ENCODE peak calls at places on chromosome 6, in nine cellular contexts. V, G, I, X, P, J, K, A and Y are unnamed samples.

GRCh38 chr6:111184827-111185567 is 97.7 kb downstream of the SLC16A10 start:
- DNase-seq in V (no peak), G (no peak), I (no peak), X (no peak), P (no peak), J (no peak), K (no peak), A (no peak), Y (no peak)

GRCh38 chr6:27472182-27472616 is 706 bp downstream of the ZNF184 start:
- DNase-seq in V (peak), G (peak), I (peak), X (peak), P (peak), J (peak), K (peak), A (peak), Y (peak)

GRCh38 chr6:43706788-43707187 is 19.2 kb upstream of the MRPS18A start:
- DNase-seq in V (no peak), G (no peak), I (peak), X (no peak), P (no peak), J (no peak), K (no peak), A (no peak), Y (no peak)

GRCh38 chr6:106085687-106085983 is 501 bp upstream of the PRDM1 start:
- DNase-seq in V (no peak), G (no peak), I (no peak), X (no peak), P (peak), J (no peak), K (no peak), A (no peak), Y (no peak)

GRCh38 chr6:149271348-149272340 is 45.9 kb upstream of the TAB2 start:
- DNase-seq in V (no peak), G (peak), I (peak), X (peak), P (no peak), J (no peak), K (no peak), A (peak), Y (peak)

GRCh38 chr6:31888281-31889258 is 8.9 kb downstream of the EHMT2 start:
- DNase-seq in V (peak), G (peak), I (no peak), X (peak), P (peak), J (peak), K (no peak), A (peak), Y (peak)

GRCh38 chr6:127367023-127367375 is 23.6 kb upstream of the ECHDC1 start:
- DNase-seq in V (no peak), G (no peak), I (no peak), X (no peak), P (peak), J (no peak), K (no peak), A (no peak), Y (no peak)

GRCh38 chr6:25991785-25992412 is 29.3 kb downstream of the TRIM38 start:
- DNase-seq in V (peak), G (peak), I (peak), X (peak), P (peak), J (peak), K (peak), A (peak), Y (peak)

GRCh38 chr6:36432151-36432633 is 10.5 kb downstream of the PXT1 start:
- DNase-seq in V (no peak), G (no peak), I (no peak), X (no peak), P (peak), J (no peak), K (peak), A (no peak), Y (peak)

GRCh38 chr6:73519943-73520687 is 717 bp downstream of the EEF1A1 start:
- DNase-seq in V (peak), G (peak), I (peak), X (peak), P (peak), J (peak), K (peak), A (peak), Y (peak)

GRCh38 chr6:42411431-42411830 is 40.3 kb downstream of the TRERF1 start:
- DNase-seq in V (no peak), G (no peak), I (no peak), X (no peak), P (no peak), J (no peak), K (no peak), A (no peak), Y (no peak)

GRCh38 chr6:128346569-128346968 is 173.8 kb downstream of the PTPRK start:
- DNase-seq in V (no peak), G (no peak), I (no peak), X (no peak), P (no peak), J (no peak), K (no peak), A (no peak), Y (no peak)

GRCh38 chr6:105646391-105646867 is 243.5 kb upstream of the PREP start:
- DNase-seq in V (no peak), G (peak), I (peak), X (peak), P (no peak), J (no peak), K (no peak), A (peak), Y (peak)

GRCh38 chr6:10690651-10691445 is 3.6 kb downstream of the C6orf52 start:
- DNase-seq in V (no peak), G (no peak), I (no peak), X (no peak), P (peak), J (no peak), K (no peak), A (no peak), Y (no peak)

GRCh38 chr6:10458287-10458686 is 43.4 kb upstream of the TFAP2A start:
- DNase-seq in V (no peak), G (no peak), I (no peak), X (no peak), P (no peak), J (no peak), K (no peak), A (no peak), Y (no peak)

GRCh38 chr6:27091661-27092315 is 155.7 kb upstream of the PRSS16 start:
- DNase-seq in V (no peak), G (peak), I (peak), X (peak), P (peak), J (peak), K (peak), A (no peak), Y (peak)

GRCh38 chr6:134477991-134478635 is 160.2 kb upstream of the SGK1 start:
- DNase-seq in V (no peak), G (no peak), I (peak), X (no peak), P (peak), J (no peak), K (no peak), A (no peak), Y (no peak)

GRCh38 chr6:18465410-18466154 is 78.4 kb downstream of the RNF144B start:
- DNase-seq in V (no peak), G (no peak), I (no peak), X (no peak), P (no peak), J (no peak), K (no peak), A (no peak), Y (no peak)

GRCh38 chr6:111204305-111204704 is 117.0 kb downstream of the SLC16A10 start:
- DNase-seq in V (no peak), G (no peak), I (no peak), X (no peak), P (no peak), J (no peak), K (no peak), A (no peak), Y (no peak)

GRCh38 chr6:68169922-68170321 is 465.2 kb upstream of the ADGRB3 start:
- DNase-seq in V (no peak), G (no peak), I (no peak), X (no peak), P (no peak), J (no peak), K (no peak), A (no peak), Y (no peak)

GRCh38 chr6:25324076-25324762 is 45.0 kb downstream of the CARMIL1 start:
- DNase-seq in V (no peak), G (no peak), I (no peak), X (no peak), P (peak), J (no peak), K (no peak), A (no peak), Y (no peak)

GRCh38 chr6:113719545-113719944 is 137.6 kb upstream of the MARCKS start:
- DNase-seq in V (no peak), G (no peak), I (peak), X (no peak), P (peak), J (no peak), K (no peak), A (no peak), Y (no peak)

GRCh38 chr6:35300848-35301247 is 3.2 kb downstream of the DEF6 start:
- DNase-seq in V (no peak), G (no peak), I (no peak), X (peak), P (no peak), J (no peak), K (no peak), A (peak), Y (no peak)

GRCh38 chr6:46128476-46128875 is 1.3 kb upstream of the ENPP4 start:
- DNase-seq in V (no peak), G (no peak), I (no peak), X (no peak), P (no peak), J (no peak), K (no peak), A (no peak), Y (peak)

GRCh38 chr6:107624050-107624449 is 134.1 kb downstream of the SOBP start:
- DNase-seq in V (no peak), G (no peak), I (no peak), X (no peak), P (no peak), J (no peak), K (no peak), A (no peak), Y (no peak)

GRCh38 chr6:15479761-15480160 is 183.1 kb downstream of the DTNBP1 start:
- DNase-seq in V (no peak), G (no peak), I (no peak), X (no peak), P (peak), J (no peak), K (no peak), A (no peak), Y (no peak)

GRCh38 chr6:2783188-2783957 is 18.2 kb downstream of the WRNIP1 start:
- DNase-seq in V (no peak), G (no peak), I (no peak), X (no peak), P (no peak), J (no peak), K (no peak), A (no peak), Y (no peak)

GRCh38 chr6:101167638-101168037 is 225.9 kb upstream of the GRIK2 start:
- DNase-seq in V (no peak), G (no peak), I (no peak), X (no peak), P (no peak), J (no peak), K (no peak), A (no peak), Y (no peak)

GRCh38 chr6:42313941-42314570 is 96.4 kb upstream of the MRPS10 start:
- DNase-seq in V (no peak), G (no peak), I (peak), X (no peak), P (peak), J (peak), K (no peak), A (no peak), Y (no peak)

GRCh38 chr6:104218132-104218531 is 641.6 kb downstream of the HACE1 start:
- DNase-seq in V (no peak), G (no peak), I (no peak), X (no peak), P (no peak), J (no peak), K (no peak), A (no peak), Y (no peak)

GRCh38 chr6:32146287-32146686 is 5.5 kb downstream of the PRRT1 start:
- DNase-seq in V (no peak), G (no peak), I (no peak), X (no peak), P (no peak), J (no peak), K (no peak), A (no peak), Y (no peak)

GRCh38 chr6:139757766-139758655 is 383.6 kb upstream of the CITED2 start:
- DNase-seq in V (no peak), G (no peak), I (peak), X (no peak), P (peak), J (no peak), K (peak), A (no peak), Y (no peak)

GRCh38 chr6:169852504-169853195 is 101.2 kb downstream of the ERMARD start:
- DNase-seq in V (peak), G (no peak), I (no peak), X (no peak), P (no peak), J (no peak), K (no peak), A (no peak), Y (no peak)